ENCODE peak calls at places on chromosomes 1 and 21, in eight cellular contexts. K is IMR-90, T is fibroblast of the aortic adventitia, V is suprapubic skin, R is brain microvascular endothelial cell, I is tibial artery, L is epithelial cell of esophagus, E is spleen. X is an unnamed sample.

GRCh38 chr1:20068722-20069121 is 1.3 kb upstream of the PLA2G5 start:
- DNase-seq in K (no peak), T (no peak), V (no peak), R (no peak), I (no peak), L (no peak), E (no peak), X (no peak)

GRCh38 chr1:238568707-238569106 is 678.0 kb upstream of the ZP4 start:
- DNase-seq in K (no peak), T (no peak), V (no peak), R (no peak), I (no peak), L (no peak), E (no peak), X (no peak)

GRCh38 chr21:31974454-31974985 is 101.7 kb downstream of the HUNK start:
- DNase-seq in K (no peak), T (no peak), V (no peak), R (no peak), I (no peak), L (no peak), E (no peak), X (no peak)

GRCh38 chr1:214317300-214317699 is 36.3 kb downstream of the SMYD2 start:
- DNase-seq in K (no peak), T (no peak), V (no peak), R (no peak), I (no peak), L (no peak), E (no peak), X (no peak)

GRCh38 chr21:35648512-35648911 is 411.8 kb downstream of the SETD4 start:
- DNase-seq in K (no peak), T (no peak), V (no peak), R (no peak), I (no peak), L (peak; percentile 14), E (no peak), X (no peak)

GRCh38 chr1:199723557-199723956 is 304.0 kb upstream of the NR5A2 start:
- DNase-seq in K (peak; percentile 18), T (peak; percentile 45), V (no peak), R (no peak), I (no peak), L (peak; percentile 45), E (no peak), X (peak; percentile 8)

GRCh38 chr1:10693152-10693496 is 103.3 kb downstream of the CASZ1 start:
- DNase-seq in K (no peak), T (no peak), V (no peak), R (no peak), I (no peak), L (peak; percentile 62), E (no peak), X (no peak)

GRCh38 chr1:14318830-14319229 is 279.7 kb upstream of the KAZN start:
- DNase-seq in K (no peak), T (no peak), V (no peak), R (no peak), I (no peak), L (no peak), E (no peak), X (no peak)

GRCh38 chr1:8239306-8240023 is 78.4 kb upstream of the SLC45A1 start:
- DNase-seq in K (peak; percentile 39), T (no peak), V (no peak), R (peak; percentile 61), I (no peak), L (no peak), E (peak; percentile 77), X (peak; percentile 84)

GRCh38 chr1:243818978-243819377 is 31.1 kb downstream of the AKT3 start:
- DNase-seq in K (no peak), T (no peak), V (no peak), R (no peak), I (no peak), L (no peak), E (no peak), X (no peak)

GRCh38 chr1:18414321-18414720 is 66.4 kb upstream of the KLHDC7A start:
- DNase-seq in K (no peak), T (no peak), V (no peak), R (no peak), I (no peak), L (no peak), E (no peak), X (no peak)

GRCh38 chr1:37761416-37762095 is 3.4 kb downstream of the EPHA10 start:
- DNase-seq in K (no peak), T (no peak), V (no peak), R (no peak), I (no peak), L (no peak), E (peak; percentile 71), X (no peak)

GRCh38 chr1:208917719-208918118 is 665.8 kb upstream of the CAMK1G start:
- DNase-seq in K (no peak), T (no peak), V (no peak), R (no peak), I (no peak), L (peak; percentile 84), E (no peak), X (no peak)

GRCh38 chr1:6012529-6013318 is 20.5 kb upstream of the NPHP4 start:
- DNase-seq in K (no peak), T (no peak), V (no peak), R (no peak), I (no peak), L (no peak), E (peak; percentile 64), X (no peak)

GRCh38 chr21:15557925-15558324 is 171.9 kb upstream of the USP25 start:
- DNase-seq in K (no peak), T (no peak), V (no peak), R (no peak), I (no peak), L (no peak), E (no peak), X (no peak)

GRCh38 chr1:69824932-69825331 is 257.2 kb downstream of the LRRC7 start:
- DNase-seq in K (no peak), T (peak; percentile 5), V (no peak), R (peak; percentile 5), I (no peak), L (no peak), E (no peak), X (no peak)

GRCh38 chr1:243798726-243799125 is 51.3 kb downstream of the AKT3 start:
- DNase-seq in K (peak; percentile 93), T (peak; percentile 84), V (no peak), R (peak; percentile 90), I (no peak), L (peak; percentile 84), E (no peak), X (peak; percentile 53)

DNA sequence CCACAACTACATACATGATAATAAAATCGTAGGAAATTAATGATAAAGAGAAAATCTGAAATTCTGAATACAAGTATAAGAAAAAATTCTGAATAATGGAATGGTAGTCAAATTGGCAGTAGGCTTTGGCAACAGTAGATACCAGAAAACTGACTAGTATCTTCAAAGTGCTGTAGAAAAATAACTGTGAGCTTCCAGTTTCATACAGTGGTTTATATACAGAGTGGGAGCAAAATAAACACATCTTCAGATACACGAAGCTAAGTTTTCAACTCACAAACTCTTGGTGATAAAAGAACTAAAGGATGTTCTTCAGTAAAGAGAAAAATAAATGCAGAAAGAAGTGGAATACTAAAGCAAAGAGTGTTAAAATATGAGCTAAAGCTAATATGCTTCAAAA is 173.4 kb downstream of the PPP1R12B start:
- DNase-seq in K (peak; percentile 53), T (no peak), V (no peak), R (no peak), I (no peak), L (no peak), E (no peak), X (no peak)
- TF ChIP-seq CTCF in K (no peak), T (no peak), V (no peak), R (no peak), I (no peak), L (no peak), E (no peak), X (no peak)

GRCh38 chr1:165900576-165901380 is 73.4 kb downstream of the UCK2 start:
- DNase-seq in K (no peak), T (peak; percentile 76), V (no peak), R (peak; percentile 14), I (peak; percentile 36), L (peak; percentile 80), E (no peak), X (peak; percentile 64)
- H3K4me3 ChIP-seq in K (no peak overlapping the region), T (no peak overlapping the region), V (no peak overlapping the region), R (no peak overlapping the region), I (no peak overlapping the region), L (no peak overlapping the region), E (no peak overlapping the region), X (no peak overlapping the region)

GRCh38 chr1:156584813-156585212 is 5.3 kb downstream of the TTC24 start:
- DNase-seq in K (no peak), T (no peak), V (no peak), R (no peak), I (no peak), L (no peak), E (no peak), X (no peak)

GRCh38 chr1:156581661-156582387 is 2.3 kb downstream of the TTC24 start:
- DNase-seq in K (no peak), T (no peak), V (no peak), R (no peak), I (no peak), L (no peak), E (peak; percentile 86), X (no peak)

GRCh38 chr1:156583821-156584622 is 4.5 kb downstream of the TTC24 start:
- DNase-seq in K (peak; percentile 84), T (peak; percentile 92), V (no peak), R (peak; percentile 82), I (peak; percentile 79), L (peak; percentile 88), E (no peak), X (peak; percentile 85)

GRCh38 chr1:156579472-156579871 is at the start of gene TTC24:
- DNase-seq in K (no peak), T (no peak), V (no peak), R (no peak), I (no peak), L (no peak), E (no peak), X (no peak)

DNA sequence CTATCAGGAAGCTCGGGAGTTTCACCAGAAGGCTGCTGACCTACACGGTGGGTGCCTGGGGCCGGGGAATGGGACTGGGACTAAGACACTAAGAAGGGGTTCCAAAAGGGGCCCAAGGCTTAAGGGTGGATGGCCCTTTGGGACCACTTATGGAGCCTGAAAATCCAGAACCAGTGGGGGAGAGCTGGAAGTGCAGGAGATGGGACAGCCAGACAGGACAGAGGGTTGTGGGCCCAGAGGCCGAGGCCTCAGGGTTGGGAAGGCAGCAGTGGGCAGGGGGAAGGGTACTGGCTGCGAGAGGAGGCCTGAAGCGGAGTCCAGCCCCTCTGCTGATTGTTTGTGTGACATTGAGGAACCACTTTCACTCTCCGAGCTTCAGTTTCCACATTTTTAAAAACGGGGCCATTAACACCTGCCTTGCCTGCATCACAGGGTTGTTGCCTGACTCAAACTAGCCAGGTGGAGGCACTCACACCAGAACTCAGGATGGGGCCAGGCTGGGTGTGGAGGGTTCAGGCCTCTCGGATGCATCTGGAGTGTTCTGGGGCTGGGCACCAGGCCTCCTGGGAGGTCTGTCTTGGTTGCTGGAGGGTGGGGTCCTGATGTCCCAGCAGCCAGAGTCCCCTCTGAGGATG is 3.0 kb downstream of the TTC24 start:
- DNase-seq in K (no peak), T (no peak), V (no peak), R (no peak), I (no peak), L (no peak), E (no peak), X (no peak)
- TF ChIP-seq CTCF in K (no peak), T (no peak), V (no peak), R (no peak), I (no peak), L (no peak), E (no peak), X (no peak)

GRCh38 chr1:194755241-194755953 is 1569.0 kb upstream of the B3GALT2 start:
- DNase-seq in K (peak; percentile 6), T (no peak), V (no peak), R (no peak), I (no peak), L (peak; percentile 6), E (no peak), X (no peak)
- H3K4me3 ChIP-seq in K (no peak overlapping the region), T (no peak overlapping the region), V (no peak overlapping the region), R (no peak overlapping the region), I (no peak overlapping the region), L (no peak overlapping the region), E (no peak overlapping the region), X (no peak overlapping the region)